ENCODE peak calls at places on chromosomes 7 and 10, in ten cellular contexts. B is osteoblast, K is mammary epithelial cell, H is SK-N-SH, D is hepatocyte, V is IMR-90, U is MM.1S, G is astrocyte, I is OCI-LY7, S is endothelial cell of umbilical vein. F is an unnamed sample.

GRCh38 chr7:6232534-6232933 is 39.9 kb downstream of the CYTH3 start:
- DNase-seq in H (no peak), I (peak; percentile 8), S (peak; percentile 12), U (no peak), K (no peak), B (peak; percentile 79), D (no peak), G (no peak), V (no peak), F (no peak)

GRCh38 chr10:76558586-76558985 is 1079.0 kb downstream of the KCNMA1 start:
- DNase-seq in I (no peak), B (peak; percentile 74), S (no peak), G (peak; percentile 94), U (no peak), D (peak; percentile 51), K (peak; percentile 45), V (peak; percentile 80), H (no peak), F (peak; percentile 95)

GRCh38 chr7:139571651-139572050 is 48.2 kb downstream of the CLEC2L start:
- DNase-seq in V (no peak), H (no peak), I (no peak), K (no peak), D (no peak), S (no peak), B (no peak), G (no peak), U (no peak), F (no peak)

GRCh38 chr7:117308891-117309290 is 14.0 kb downstream of the WNT2 start:
- DNase-seq in G (peak; percentile 10), D (no peak), V (no peak), U (no peak), B (no peak), H (no peak), K (no peak), I (no peak), S (no peak), F (peak; percentile 30)

GRCh38 chr7:77199008-77199966 is at the start of gene FGL2:
- DNase-seq in V (peak; percentile 67), I (peak; percentile 32), S (no peak), K (peak; percentile 17), G (peak; percentile 35), D (peak; percentile 37), H (no peak), B (peak; percentile 34), U (peak; percentile 60), F (peak; percentile 44)

GRCh38 chr10:80274396-80275134 is 14.9 kb downstream of the MAT1A start:
- DNase-seq in D (peak; percentile 3), U (no peak), S (no peak), I (no peak), H (no peak), B (peak; percentile 53), K (no peak), V (no peak), G (no peak), F (no peak)

GRCh38 chr7:44104880-44105771 is 981 bp downstream of the AEBP1 start:
- DNase-seq in I (no peak), K (peak; percentile 26), B (peak; percentile 98), G (peak; percentile 51), U (no peak), S (no peak), D (peak; percentile 66), V (peak; percentile 46), H (peak; percentile 80), F (peak; percentile 64)

GRCh38 chr7:31003721-31004120 is 40.0 kb downstream of the GHRHR start:
- DNase-seq in G (peak; percentile 31), D (no peak), U (no peak), H (no peak), K (no peak), B (no peak), S (no peak), I (no peak), V (no peak), F (peak; percentile 46)

GRCh38 chr10:123391275-123392028 is 237.2 kb downstream of the BUB3 start:
- DNase-seq in I (no peak), H (no peak), D (no peak), G (no peak), S (no peak), K (no peak), B (no peak), V (no peak), U (no peak), F (no peak)

GRCh38 chr7:147861058-147861716 is 729.4 kb upstream of the C7orf33 start:
- DNase-seq in B (no peak), G (no peak), S (no peak), K (no peak), U (no peak), V (no peak), I (no peak), D (no peak), H (no peak), F (peak; percentile 7)

GRCh38 chr10:43341450-43341849 is 30.0 kb upstream of the FXYD4 start:
- DNase-seq in B (peak; percentile 68), U (no peak), G (no peak), H (no peak), V (no peak), I (no peak), K (no peak), S (no peak), D (no peak), F (no peak)

DNA sequence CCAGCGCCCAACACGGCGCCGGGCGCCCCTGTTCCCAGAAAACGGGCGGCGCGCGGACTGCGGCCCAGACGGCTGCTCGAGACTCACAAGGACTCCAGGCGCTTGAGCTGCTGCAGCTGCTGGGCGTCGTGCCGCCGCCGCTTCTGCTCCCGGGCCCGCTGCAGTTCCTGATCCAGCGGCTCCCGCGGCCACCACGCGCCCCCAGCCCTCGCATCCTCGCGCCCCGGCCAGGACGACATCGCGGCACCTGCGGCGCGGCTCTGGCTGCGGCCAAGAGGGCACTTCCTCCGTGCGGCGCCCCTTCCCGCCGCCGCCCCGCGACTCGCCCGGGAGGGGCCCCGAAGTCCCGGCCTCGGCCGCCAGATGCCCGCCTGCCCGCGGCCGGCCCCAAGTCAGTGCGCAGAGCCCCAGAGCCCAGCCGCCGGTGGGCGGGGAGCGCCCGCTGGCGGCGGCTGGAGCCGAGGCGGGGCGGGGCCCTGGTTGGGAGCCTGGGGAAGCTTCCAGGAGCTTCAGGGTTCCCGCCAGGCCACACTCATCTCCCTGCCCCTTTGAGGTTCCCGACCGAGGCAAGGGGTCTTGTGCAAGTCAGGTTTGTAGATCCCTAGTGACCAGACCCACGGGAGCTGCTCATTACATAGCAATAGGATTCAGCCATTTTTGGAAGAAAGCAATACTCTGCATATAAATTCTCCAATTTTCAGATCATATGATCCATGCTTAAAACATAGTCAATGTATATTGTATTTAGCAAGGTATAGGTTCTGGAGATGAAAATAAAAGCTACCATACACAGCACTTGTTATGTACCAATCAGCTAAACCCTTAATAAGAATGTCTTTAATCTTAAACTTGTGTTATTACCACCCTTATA is 14.2 kb upstream of the FKBP9 start:
- DNase-seq in V (peak; percentile 71), B (peak; percentile 98), U (peak; percentile 69), H (peak; percentile 99), I (peak; percentile 41), S (peak; percentile 78), G (peak; percentile 70), D (peak; percentile 94), K (peak; percentile 74), F (peak; percentile 69)
- TF ChIP-seq CTCF in V (peak; percentile 70), B (peak; percentile 40), U (peak; percentile 49), H (peak; percentile 64), I (peak; percentile 63), S (peak; percentile 59), G (no peak), D (peak; percentile 58), K (peak; percentile 20), F (peak; percentile 44)

DNA sequence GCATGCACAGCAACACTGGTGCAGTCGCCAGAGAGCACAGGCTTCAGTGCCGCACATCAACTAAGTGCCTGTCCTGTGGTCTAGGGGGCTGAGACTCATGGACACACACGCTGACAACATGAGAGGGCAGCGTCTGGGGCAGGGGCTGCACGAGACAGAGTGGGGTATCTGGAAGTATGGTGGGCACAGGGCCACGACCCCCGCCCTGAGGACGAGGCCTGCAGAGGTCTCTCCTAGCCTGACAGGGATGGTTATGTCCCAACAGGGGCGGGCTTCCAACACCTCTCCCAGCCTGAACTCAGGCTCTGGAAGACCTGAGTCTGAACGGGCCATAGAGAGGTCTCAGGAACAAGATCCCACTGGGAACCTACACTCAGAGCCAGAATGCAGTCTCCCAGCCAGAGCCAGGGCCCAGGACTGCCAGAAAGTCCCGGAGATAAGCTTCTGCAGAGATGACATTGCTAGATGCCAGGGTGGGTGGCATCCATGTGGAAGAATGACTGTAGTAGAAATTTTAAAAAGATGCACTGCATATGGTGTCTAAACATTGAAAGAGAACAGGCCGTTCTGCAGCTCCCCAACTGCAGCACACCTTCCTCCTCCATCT is 86.5 kb downstream of the TNS3 start:
- DNase-seq in U (no peak), I (no peak), K (no peak), G (no peak), S (no peak), D (no peak), V (no peak), B (peak; percentile 38), H (no peak), F (no peak)
- H2AFZ ChIP-seq in U (peak overlapping the region; percentile 16), I (no peak overlapping the region), K (no peak overlapping the region), G (no peak overlapping the region), S (no peak overlapping the region), D (no peak overlapping the region), V (no peak overlapping the region), B (no peak overlapping the region), H (no peak overlapping the region), F (no peak overlapping the region)

GRCh38 chr7:151838861-151839381 is 38.0 kb downstream of the PRKAG2 start:
- DNase-seq in U (peak; percentile 62), H (no peak), G (no peak), D (no peak), I (peak; percentile 42), B (no peak), V (no peak), S (no peak), K (no peak), F (no peak)
- H3K4me2 ChIP-seq in U (peak overlapping the region; percentile 52), H (no peak overlapping the region), G (no peak overlapping the region), D (no peak overlapping the region), I (peak overlapping the region; percentile 59), B (no peak overlapping the region), V (no peak overlapping the region), S (no peak overlapping the region), K (no peak overlapping the region), F (no peak overlapping the region)

DNA sequence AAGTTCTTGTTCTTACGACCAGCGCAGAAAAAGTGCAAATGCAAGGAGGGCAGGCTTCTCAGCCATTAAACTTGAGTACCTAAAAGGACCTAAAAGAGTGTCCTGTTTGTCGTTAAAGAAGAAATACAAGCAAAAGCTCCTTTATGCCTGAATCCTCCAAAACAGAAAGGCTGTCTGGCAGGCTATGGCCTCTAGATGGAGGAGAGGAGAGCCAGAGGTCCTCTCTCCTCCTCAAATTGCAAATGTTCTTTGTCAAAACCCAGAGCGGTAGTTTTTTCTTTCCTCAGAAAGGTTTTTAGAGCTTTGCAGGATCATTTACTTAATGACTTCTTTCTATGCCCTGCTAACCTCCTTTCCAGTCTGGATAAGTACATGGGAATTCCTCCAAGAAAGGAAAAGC is 1.9 kb upstream of the SORCS1 start:
- DNase-seq in D (no peak), U (no peak), B (no peak), S (no peak), G (no peak), H (peak; percentile 28), V (no peak), K (no peak), I (no peak), F (no peak)
- TF ChIP-seq CTCF in D (peak; percentile 20), U (no peak), B (no peak), S (no peak), G (no peak), H (no peak), V (no peak), K (no peak), I (no peak), F (no peak)

F was measured in fibroblast of lung.